ENCODE peak calls at places on chromosomes 11 and 22, in five cellular contexts. One of them, this sample, is unnamed.

GRCh38 chr11:120991830-120992686 is 31.8 kb upstream of the TBCEL start:
- DNase-seq in mucosa of gallbladder: no peak
- DNase-seq in MCF 10A: no peak
- DNase-seq in OCI-LY7: no peak
- DNase-seq in NCI-H460: no peak
- DNase-seq in this sample: no peak

GRCh38 chr22:19001204-19001603 is 65.1 kb upstream of the PRODH start:
- DNase-seq in NCI-H460: no peak
- DNase-seq in MCF 10A: no peak
- DNase-seq in OCI-LY7: no peak
- DNase-seq in mucosa of gallbladder: no peak
- DNase-seq in this sample: no peak

GRCh38 chr11:86459002-86459385 is 84.3 kb downstream of the CCDC81 start:
- DNase-seq in OCI-LY7: no peak
- DNase-seq in mucosa of gallbladder: no peak
- DNase-seq in NCI-H460: no peak
- DNase-seq in MCF 10A: no peak
- DNase-seq in this sample: no peak

GRCh38 chr11:58685973-58686720 is 45.6 kb downstream of the GLYAT start:
- DNase-seq in NCI-H460: no peak
- DNase-seq in mucosa of gallbladder: no peak
- DNase-seq in OCI-LY7: no peak
- DNase-seq in MCF 10A: no peak
- DNase-seq in this sample: no peak

GRCh38 chr11:114134870-114135269 is 75.4 kb downstream of the ZBTB16 start:
- DNase-seq in MCF 10A: peak
- DNase-seq in NCI-H460: no peak
- DNase-seq in mucosa of gallbladder: no peak
- DNase-seq in OCI-LY7: no peak
- DNase-seq in this sample: no peak

GRCh38 chr22:34036936-34037335 is 116.7 kb upstream of the LARGE1 start:
- DNase-seq in mucosa of gallbladder: no peak
- DNase-seq in OCI-LY7: peak
- DNase-seq in MCF 10A: no peak
- DNase-seq in NCI-H460: no peak
- DNase-seq in this sample: no peak

GRCh38 chr11:32830413-32830738 is 649 bp downstream of the PRRG4 start:
- DNase-seq in mucosa of gallbladder: peak
- DNase-seq in NCI-H460: no peak
- DNase-seq in OCI-LY7: no peak
- DNase-seq in MCF 10A: peak
- DNase-seq in this sample: no peak

GRCh38 chr11:69870772-69871171 is 51.6 kb upstream of the FGF3 start:
- DNase-seq in mucosa of gallbladder: no peak
- DNase-seq in OCI-LY7: no peak
- DNase-seq in MCF 10A: no peak
- DNase-seq in NCI-H460: no peak
- DNase-seq in this sample: no peak

GRCh38 chr11:12179521-12179920 is 69.1 kb downstream of the MICAL2 start:
- DNase-seq in OCI-LY7: no peak
- DNase-seq in MCF 10A: no peak
- DNase-seq in NCI-H460: no peak
- DNase-seq in mucosa of gallbladder: no peak
- DNase-seq in this sample: no peak

GRCh38 chr11:15965562-15966250 is 390.6 kb downstream of the SOX6 start:
- DNase-seq in NCI-H460: no peak
- DNase-seq in mucosa of gallbladder: peak
- DNase-seq in MCF 10A: no peak
- DNase-seq in OCI-LY7: no peak
- DNase-seq in this sample: no peak

GRCh38 chr11:35163209-35163608 is 24.2 kb downstream of the CD44 start:
- DNase-seq in OCI-LY7: no peak
- DNase-seq in MCF 10A: peak
- DNase-seq in NCI-H460: no peak
- DNase-seq in mucosa of gallbladder: no peak
- DNase-seq in this sample: no peak

GRCh38 chr11:1222491-1223345 is at the start of gene MUC5B:
- DNase-seq in MCF 10A: no peak
- DNase-seq in NCI-H460: no peak
- DNase-seq in OCI-LY7: no peak
- DNase-seq in mucosa of gallbladder: peak
- DNase-seq in this sample: no peak

GRCh38 chr11:46198873-46199250 is 77.6 kb upstream of the PHF21A start:
- DNase-seq in MCF 10A: no peak
- DNase-seq in mucosa of gallbladder: no peak
- DNase-seq in NCI-H460: no peak
- DNase-seq in OCI-LY7: no peak
- DNase-seq in this sample: no peak

GRCh38 chr11:3755151-3755550 is 42.2 kb downstream of the NUP98 start:
- DNase-seq in OCI-LY7: no peak
- DNase-seq in mucosa of gallbladder: no peak
- DNase-seq in MCF 10A: no peak
- DNase-seq in NCI-H460: no peak
- DNase-seq in this sample: no peak

This sample was measured in left ventricle myocardium inferior.